ENCODE peak calls at places on chromosomes 3 and 15, in four cellular contexts. One of them, this sample, is unnamed.

GRCh38 chr3:42371776-42372175 is 38.6 kb downstream of the LYZL4 start:
- DNase-seq in iris pigment epithelial cell: no peak
- DNase-seq in fibroblast of the conjunctiva: no peak
- DNase-seq in anterior cingulate cortex: peak
- DNase-seq in this sample: no peak

GRCh38 chr3:74139648-74140047 is 474.8 kb downstream of the CNTN3 start:
- DNase-seq in fibroblast of the conjunctiva: no peak
- DNase-seq in anterior cingulate cortex: no peak
- DNase-seq in iris pigment epithelial cell: peak
- DNase-seq in this sample: no peak

GRCh38 chr15:56837281-56837680 is 81.2 kb upstream of the TCF12 start:
- DNase-seq in fibroblast of the conjunctiva: no peak
- DNase-seq in anterior cingulate cortex: no peak
- DNase-seq in iris pigment epithelial cell: peak
- DNase-seq in this sample: peak

GRCh38 chr3:14125193-14126016 is 553 bp downstream of the TMEM43 start:
- DNase-seq in anterior cingulate cortex: no peak
- DNase-seq in fibroblast of the conjunctiva: peak
- DNase-seq in iris pigment epithelial cell: peak
- DNase-seq in this sample: peak

GRCh38 chr15:60752973-60753720 is 274.2 kb upstream of the ICE2 start:
- DNase-seq in iris pigment epithelial cell: peak
- DNase-seq in anterior cingulate cortex: no peak
- DNase-seq in fibroblast of the conjunctiva: no peak
- DNase-seq in this sample: no peak

GRCh38 chr15:38896652-38897051 is 332.0 kb upstream of the RASGRP1 start:
- DNase-seq in fibroblast of the conjunctiva: no peak
- DNase-seq in iris pigment epithelial cell: peak
- DNase-seq in anterior cingulate cortex: no peak
- DNase-seq in this sample: no peak

GRCh38 chr3:126931806-126932187 is 51.1 kb upstream of the PLXNA1 start:
- DNase-seq in iris pigment epithelial cell: peak
- DNase-seq in fibroblast of the conjunctiva: no peak
- DNase-seq in anterior cingulate cortex: no peak
- DNase-seq in this sample: no peak

GRCh38 chr3:131231710-131232348 is 149.7 kb upstream of the NUDT16 start:
- DNase-seq in fibroblast of the conjunctiva: no peak
- DNase-seq in iris pigment epithelial cell: no peak
- DNase-seq in anterior cingulate cortex: no peak
- DNase-seq in this sample: no peak

GRCh38 chr15:25670025-25670554 is 193.0 kb downstream of the ATP10A start:
- DNase-seq in anterior cingulate cortex: peak
- DNase-seq in fibroblast of the conjunctiva: no peak
- DNase-seq in iris pigment epithelial cell: peak
- DNase-seq in this sample: no peak

This sample was measured in AG04450.